ENCODE peak calls at places on chromosomes 4 and X, in eight cellular contexts. One of them, this sample, is unnamed.

GRCh38 chr4:99645036-99645435 is 12.6 kb downstream of the C4orf54 start:
- DNase-seq in ACHN: no peak
- DNase-seq in T-cell: no peak
- DNase-seq in T-helper 1 cell: no peak
- DNase-seq in stimulated activated CD4-positive, alpha-beta T cell treated with anti-CD3 and anti-CD28 coated beads, Interleukin-12 subunit alpha, Interleukin-12 subunit beta, amount 100 ng/mL, for 24 hours: no peak
- DNase-seq in activated CD4-positive, alpha-beta T cell treated with anti-CD3 and anti-CD28 coated beads, Interleukin-2, amount 10 ng/mL, durations not matched to agents 7 days and 5 days: no peak
- DNase-seq in fibroblast of mammary gland: no peak
- DNase-seq in GM23338: peak; percentile 83
- DNase-seq in this sample: no peak

GRCh38 chr4:66911898-66912297 is 633.4 kb downstream of the CENPC start:
- DNase-seq in ACHN: no peak
- DNase-seq in T-cell: no peak
- DNase-seq in T-helper 1 cell: no peak
- DNase-seq in stimulated activated CD4-positive, alpha-beta T cell treated with anti-CD3 and anti-CD28 coated beads, Interleukin-12 subunit alpha, Interleukin-12 subunit beta, amount 100 ng/mL, for 24 hours: no peak
- DNase-seq in activated CD4-positive, alpha-beta T cell treated with anti-CD3 and anti-CD28 coated beads, Interleukin-2, amount 10 ng/mL, durations not matched to agents 7 days and 5 days: no peak
- DNase-seq in fibroblast of mammary gland: peak; percentile 2
- DNase-seq in GM23338: no peak
- DNase-seq in this sample: no peak

GRCh38 chr4:106422766-106423165 is 54.2 kb upstream of the GIMD1 start:
- DNase-seq in ACHN: no peak
- DNase-seq in T-cell: no peak
- DNase-seq in T-helper 1 cell: no peak
- DNase-seq in stimulated activated CD4-positive, alpha-beta T cell treated with anti-CD3 and anti-CD28 coated beads, Interleukin-12 subunit alpha, Interleukin-12 subunit beta, amount 100 ng/mL, for 24 hours: no peak
- DNase-seq in activated CD4-positive, alpha-beta T cell treated with anti-CD3 and anti-CD28 coated beads, Interleukin-2, amount 10 ng/mL, durations not matched to agents 7 days and 5 days: no peak
- DNase-seq in fibroblast of mammary gland: no peak
- DNase-seq in GM23338: no peak
- DNase-seq in this sample: no peak

GRCh38 chr4:20490734-20491133 is 209.5 kb upstream of the PACRGL start:
- DNase-seq in ACHN: no peak
- DNase-seq in T-cell: no peak
- DNase-seq in T-helper 1 cell: no peak
- DNase-seq in stimulated activated CD4-positive, alpha-beta T cell treated with anti-CD3 and anti-CD28 coated beads, Interleukin-12 subunit alpha, Interleukin-12 subunit beta, amount 100 ng/mL, for 24 hours: no peak
- DNase-seq in activated CD4-positive, alpha-beta T cell treated with anti-CD3 and anti-CD28 coated beads, Interleukin-2, amount 10 ng/mL, durations not matched to agents 7 days and 5 days: no peak
- DNase-seq in fibroblast of mammary gland: no peak
- DNase-seq in GM23338: peak; percentile 28
- DNase-seq in this sample: no peak

GRCh38 chrX:139795196-139795595 is 87.2 kb upstream of the MCF2 start:
- DNase-seq in ACHN: no peak
- DNase-seq in T-cell: no peak
- DNase-seq in T-helper 1 cell: peak; percentile 30
- DNase-seq in stimulated activated CD4-positive, alpha-beta T cell treated with anti-CD3 and anti-CD28 coated beads, Interleukin-12 subunit alpha, Interleukin-12 subunit beta, amount 100 ng/mL, for 24 hours: no peak
- DNase-seq in activated CD4-positive, alpha-beta T cell treated with anti-CD3 and anti-CD28 coated beads, Interleukin-2, amount 10 ng/mL, durations not matched to agents 7 days and 5 days: no peak
- DNase-seq in fibroblast of mammary gland: no peak
- DNase-seq in GM23338: no peak
- DNase-seq in this sample: no peak

GRCh38 chr4:4578981-4579380 is 37.1 kb upstream of the STX18 start:
- DNase-seq in ACHN: no peak
- DNase-seq in T-cell: no peak
- DNase-seq in T-helper 1 cell: no peak
- DNase-seq in stimulated activated CD4-positive, alpha-beta T cell treated with anti-CD3 and anti-CD28 coated beads, Interleukin-12 subunit alpha, Interleukin-12 subunit beta, amount 100 ng/mL, for 24 hours: no peak
- DNase-seq in activated CD4-positive, alpha-beta T cell treated with anti-CD3 and anti-CD28 coated beads, Interleukin-2, amount 10 ng/mL, durations not matched to agents 7 days and 5 days: no peak
- DNase-seq in fibroblast of mammary gland: no peak
- DNase-seq in GM23338: peak; percentile 46
- DNase-seq in this sample: no peak

GRCh38 chr4:87144346-87144745 is 76.1 kb downstream of the KLHL8 start:
- DNase-seq in ACHN: no peak
- DNase-seq in T-cell: no peak
- DNase-seq in T-helper 1 cell: no peak
- DNase-seq in stimulated activated CD4-positive, alpha-beta T cell treated with anti-CD3 and anti-CD28 coated beads, Interleukin-12 subunit alpha, Interleukin-12 subunit beta, amount 100 ng/mL, for 24 hours: no peak
- DNase-seq in activated CD4-positive, alpha-beta T cell treated with anti-CD3 and anti-CD28 coated beads, Interleukin-2, amount 10 ng/mL, durations not matched to agents 7 days and 5 days: no peak
- DNase-seq in fibroblast of mammary gland: no peak
- DNase-seq in GM23338: no peak
- DNase-seq in this sample: no peak

GRCh38 chr4:84722720-84723119 is 139.8 kb downstream of the CDS1 start:
- DNase-seq in ACHN: no peak
- DNase-seq in T-cell: no peak
- DNase-seq in T-helper 1 cell: no peak
- DNase-seq in stimulated activated CD4-positive, alpha-beta T cell treated with anti-CD3 and anti-CD28 coated beads, Interleukin-12 subunit alpha, Interleukin-12 subunit beta, amount 100 ng/mL, for 24 hours: no peak
- DNase-seq in activated CD4-positive, alpha-beta T cell treated with anti-CD3 and anti-CD28 coated beads, Interleukin-2, amount 10 ng/mL, durations not matched to agents 7 days and 5 days: no peak
- DNase-seq in fibroblast of mammary gland: no peak
- DNase-seq in GM23338: no peak
- DNase-seq in this sample: no peak

GRCh38 chr4:17447056-17447455 is 64.8 kb downstream of the QDPR start:
- DNase-seq in ACHN: no peak
- DNase-seq in T-cell: no peak
- DNase-seq in T-helper 1 cell: no peak
- DNase-seq in stimulated activated CD4-positive, alpha-beta T cell treated with anti-CD3 and anti-CD28 coated beads, Interleukin-12 subunit alpha, Interleukin-12 subunit beta, amount 100 ng/mL, for 24 hours: no peak
- DNase-seq in activated CD4-positive, alpha-beta T cell treated with anti-CD3 and anti-CD28 coated beads, Interleukin-2, amount 10 ng/mL, durations not matched to agents 7 days and 5 days: no peak
- DNase-seq in fibroblast of mammary gland: peak; percentile 47
- DNase-seq in GM23338: no peak
- DNase-seq in this sample: no peak

GRCh38 chrX:19810809-19811208 is 76.6 kb downstream of the SH3KBP1 start:
- DNase-seq in ACHN: no peak
- DNase-seq in T-cell: no peak
- DNase-seq in T-helper 1 cell: no peak
- DNase-seq in stimulated activated CD4-positive, alpha-beta T cell treated with anti-CD3 and anti-CD28 coated beads, Interleukin-12 subunit alpha, Interleukin-12 subunit beta, amount 100 ng/mL, for 24 hours: no peak
- DNase-seq in activated CD4-positive, alpha-beta T cell treated with anti-CD3 and anti-CD28 coated beads, Interleukin-2, amount 10 ng/mL, durations not matched to agents 7 days and 5 days: no peak
- DNase-seq in fibroblast of mammary gland: peak; percentile 75
- DNase-seq in GM23338: no peak
- DNase-seq in this sample: no peak

GRCh38 chr4:83371936-83372335 is 37.3 kb upstream of the HPSE start:
- DNase-seq in ACHN: no peak
- DNase-seq in T-cell: no peak
- DNase-seq in T-helper 1 cell: no peak
- DNase-seq in stimulated activated CD4-positive, alpha-beta T cell treated with anti-CD3 and anti-CD28 coated beads, Interleukin-12 subunit alpha, Interleukin-12 subunit beta, amount 100 ng/mL, for 24 hours: no peak
- DNase-seq in activated CD4-positive, alpha-beta T cell treated with anti-CD3 and anti-CD28 coated beads, Interleukin-2, amount 10 ng/mL, durations not matched to agents 7 days and 5 days: no peak
- DNase-seq in fibroblast of mammary gland: no peak
- DNase-seq in GM23338: no peak
- DNase-seq in this sample: no peak

GRCh38 chr4:1047106-1047975 is 35.9 kb downstream of the FGFRL1 start:
- DNase-seq in ACHN: no peak
- DNase-seq in T-cell: no peak
- DNase-seq in T-helper 1 cell: no peak
- DNase-seq in stimulated activated CD4-positive, alpha-beta T cell treated with anti-CD3 and anti-CD28 coated beads, Interleukin-12 subunit alpha, Interleukin-12 subunit beta, amount 100 ng/mL, for 24 hours: no peak
- DNase-seq in activated CD4-positive, alpha-beta T cell treated with anti-CD3 and anti-CD28 coated beads, Interleukin-2, amount 10 ng/mL, durations not matched to agents 7 days and 5 days: no peak
- DNase-seq in fibroblast of mammary gland: no peak
- DNase-seq in GM23338: peak; percentile 23
- DNase-seq in this sample: no peak

GRCh38 chrX:23901805-23902204 is 5.9 kb downstream of the APOO start:
- DNase-seq in ACHN: peak; percentile 73
- DNase-seq in T-cell: no peak
- DNase-seq in T-helper 1 cell: peak; percentile 62
- DNase-seq in stimulated activated CD4-positive, alpha-beta T cell treated with anti-CD3 and anti-CD28 coated beads, Interleukin-12 subunit alpha, Interleukin-12 subunit beta, amount 100 ng/mL, for 24 hours: no peak
- DNase-seq in activated CD4-positive, alpha-beta T cell treated with anti-CD3 and anti-CD28 coated beads, Interleukin-2, amount 10 ng/mL, durations not matched to agents 7 days and 5 days: peak; percentile 53
- DNase-seq in fibroblast of mammary gland: peak; percentile 85
- DNase-seq in GM23338: peak; percentile 63
- DNase-seq in this sample: peak; percentile 62

GRCh38 chrX:20101927-20102581 is 14.7 kb downstream of the MAP7D2 start:
- DNase-seq in ACHN: no peak
- DNase-seq in T-cell: no peak
- DNase-seq in T-helper 1 cell: no peak
- DNase-seq in stimulated activated CD4-positive, alpha-beta T cell treated with anti-CD3 and anti-CD28 coated beads, Interleukin-12 subunit alpha, Interleukin-12 subunit beta, amount 100 ng/mL, for 24 hours: no peak
- DNase-seq in activated CD4-positive, alpha-beta T cell treated with anti-CD3 and anti-CD28 coated beads, Interleukin-2, amount 10 ng/mL, durations not matched to agents 7 days and 5 days: no peak
- DNase-seq in fibroblast of mammary gland: no peak
- DNase-seq in GM23338: no peak
- DNase-seq in this sample: no peak

GRCh38 chr4:144894525-144894924 is 203.5 kb downstream of the ANAPC10 start:
- DNase-seq in ACHN: no peak
- DNase-seq in T-cell: no peak
- DNase-seq in T-helper 1 cell: no peak
- DNase-seq in stimulated activated CD4-positive, alpha-beta T cell treated with anti-CD3 and anti-CD28 coated beads, Interleukin-12 subunit alpha, Interleukin-12 subunit beta, amount 100 ng/mL, for 24 hours: no peak
- DNase-seq in activated CD4-positive, alpha-beta T cell treated with anti-CD3 and anti-CD28 coated beads, Interleukin-2, amount 10 ng/mL, durations not matched to agents 7 days and 5 days: no peak
- DNase-seq in fibroblast of mammary gland: peak; percentile 87
- DNase-seq in GM23338: no peak
- DNase-seq in this sample: peak; percentile 15

GRCh38 chrX:9885150-9885549 is 82.0 kb upstream of the CLDN34 start:
- DNase-seq in ACHN: peak; percentile 46
- DNase-seq in T-cell: no peak
- DNase-seq in T-helper 1 cell: peak; percentile 45
- DNase-seq in stimulated activated CD4-positive, alpha-beta T cell treated with anti-CD3 and anti-CD28 coated beads, Interleukin-12 subunit alpha, Interleukin-12 subunit beta, amount 100 ng/mL, for 24 hours: peak; percentile 41
- DNase-seq in activated CD4-positive, alpha-beta T cell treated with anti-CD3 and anti-CD28 coated beads, Interleukin-2, amount 10 ng/mL, durations not matched to agents 7 days and 5 days: peak; percentile 40
- DNase-seq in fibroblast of mammary gland: peak; percentile 59
- DNase-seq in GM23338: peak; percentile 75
- DNase-seq in this sample: peak; percentile 9

GRCh38 chrX:42978655-42979379 is 200.9 kb upstream of the PPP1R2C start:
- DNase-seq in ACHN: peak; percentile 10
- DNase-seq in T-cell: no peak
- DNase-seq in T-helper 1 cell: no peak
- DNase-seq in stimulated activated CD4-positive, alpha-beta T cell treated with anti-CD3 and anti-CD28 coated beads, Interleukin-12 subunit alpha, Interleukin-12 subunit beta, amount 100 ng/mL, for 24 hours: no peak
- DNase-seq in activated CD4-positive, alpha-beta T cell treated with anti-CD3 and anti-CD28 coated beads, Interleukin-2, amount 10 ng/mL, durations not matched to agents 7 days and 5 days: no peak
- DNase-seq in fibroblast of mammary gland: no peak
- DNase-seq in GM23338: peak; percentile 4
- DNase-seq in this sample: no peak

GRCh38 chrX:69305333-69306062 is 140.2 kb upstream of the PJA1 start:
- DNase-seq in ACHN: no peak
- DNase-seq in T-cell: no peak
- DNase-seq in T-helper 1 cell: no peak
- DNase-seq in stimulated activated CD4-positive, alpha-beta T cell treated with anti-CD3 and anti-CD28 coated beads, Interleukin-12 subunit alpha, Interleukin-12 subunit beta, amount 100 ng/mL, for 24 hours: no peak
- DNase-seq in activated CD4-positive, alpha-beta T cell treated with anti-CD3 and anti-CD28 coated beads, Interleukin-2, amount 10 ng/mL, durations not matched to agents 7 days and 5 days: no peak
- DNase-seq in fibroblast of mammary gland: no peak
- DNase-seq in GM23338: peak; percentile 82
- DNase-seq in this sample: no peak

GRCh38 chrX:2272337-2272736 is 228.4 kb downstream of the DHRSX start:
- DNase-seq in ACHN: no peak
- DNase-seq in T-cell: no peak
- DNase-seq in T-helper 1 cell: no peak
- DNase-seq in stimulated activated CD4-positive, alpha-beta T cell treated with anti-CD3 and anti-CD28 coated beads, Interleukin-12 subunit alpha, Interleukin-12 subunit beta, amount 100 ng/mL, for 24 hours: no peak
- DNase-seq in activated CD4-positive, alpha-beta T cell treated with anti-CD3 and anti-CD28 coated beads, Interleukin-2, amount 10 ng/mL, durations not matched to agents 7 days and 5 days: no peak
- DNase-seq in fibroblast of mammary gland: no peak
- DNase-seq in GM23338: peak; percentile 26
- DNase-seq in this sample: peak; percentile 2

GRCh38 chrX:1555370-1555769 is 18.4 kb upstream of the P2RY8 start:
- DNase-seq in ACHN: no peak
- DNase-seq in T-cell: no peak
- DNase-seq in T-helper 1 cell: no peak
- DNase-seq in stimulated activated CD4-positive, alpha-beta T cell treated with anti-CD3 and anti-CD28 coated beads, Interleukin-12 subunit alpha, Interleukin-12 subunit beta, amount 100 ng/mL, for 24 hours: no peak
- DNase-seq in activated CD4-positive, alpha-beta T cell treated with anti-CD3 and anti-CD28 coated beads, Interleukin-2, amount 10 ng/mL, durations not matched to agents 7 days and 5 days: no peak
- DNase-seq in fibroblast of mammary gland: no peak
- DNase-seq in GM23338: no peak
- DNase-seq in this sample: no peak

GRCh38 chrX:23908219-23909003 is 605 bp downstream of the CXorf58 start:
- DNase-seq in ACHN: no peak
- DNase-seq in T-cell: no peak
- DNase-seq in T-helper 1 cell: no peak
- DNase-seq in stimulated activated CD4-positive, alpha-beta T cell treated with anti-CD3 and anti-CD28 coated beads, Interleukin-12 subunit alpha, Interleukin-12 subunit beta, amount 100 ng/mL, for 24 hours: no peak
- DNase-seq in activated CD4-positive, alpha-beta T cell treated with anti-CD3 and anti-CD28 coated beads, Interleukin-2, amount 10 ng/mL, durations not matched to agents 7 days and 5 days: no peak
- DNase-seq in fibroblast of mammary gland: no peak
- DNase-seq in GM23338: peak; percentile 53
- DNase-seq in this sample: no peak

GRCh38 chr4:117085185-117085701 is at the start of gene TRAM1L1:
- DNase-seq in ACHN: peak; percentile 78
- DNase-seq in T-cell: no peak
- DNase-seq in T-helper 1 cell: peak; percentile 7
- DNase-seq in stimulated activated CD4-positive, alpha-beta T cell treated with anti-CD3 and anti-CD28 coated beads, Interleukin-12 subunit alpha, Interleukin-12 subunit beta, amount 100 ng/mL, for 24 hours: no peak
- DNase-seq in activated CD4-positive, alpha-beta T cell treated with anti-CD3 and anti-CD28 coated beads, Interleukin-2, amount 10 ng/mL, durations not matched to agents 7 days and 5 days: peak; percentile 6
- DNase-seq in fibroblast of mammary gland: peak; percentile 51
- DNase-seq in GM23338: peak; percentile 90
- DNase-seq in this sample: peak; percentile 78

GRCh38 chrX:68723491-68724155 is 76.2 kb downstream of the STARD8 start:
- DNase-seq in ACHN: no peak
- DNase-seq in T-cell: no peak
- DNase-seq in T-helper 1 cell: no peak
- DNase-seq in stimulated activated CD4-positive, alpha-beta T cell treated with anti-CD3 and anti-CD28 coated beads, Interleukin-12 subunit alpha, Interleukin-12 subunit beta, amount 100 ng/mL, for 24 hours: no peak
- DNase-seq in activated CD4-positive, alpha-beta T cell treated with anti-CD3 and anti-CD28 coated beads, Interleukin-2, amount 10 ng/mL, durations not matched to agents 7 days and 5 days: no peak
- DNase-seq in fibroblast of mammary gland: no peak
- DNase-seq in GM23338: no peak
- DNase-seq in this sample: no peak

GRCh38 chr4:26022346-26022891 is 108.4 kb downstream of the SMIM20 start:
- DNase-seq in ACHN: no peak
- DNase-seq in T-cell: no peak
- DNase-seq in T-helper 1 cell: no peak
- DNase-seq in stimulated activated CD4-positive, alpha-beta T cell treated with anti-CD3 and anti-CD28 coated beads, Interleukin-12 subunit alpha, Interleukin-12 subunit beta, amount 100 ng/mL, for 24 hours: no peak
- DNase-seq in activated CD4-positive, alpha-beta T cell treated with anti-CD3 and anti-CD28 coated beads, Interleukin-2, amount 10 ng/mL, durations not matched to agents 7 days and 5 days: no peak
- DNase-seq in fibroblast of mammary gland: peak; percentile 93
- DNase-seq in GM23338: no peak
- DNase-seq in this sample: peak; percentile 75

GRCh38 chr4:66927937-66928336 is 617.4 kb downstream of the CENPC start:
- DNase-seq in ACHN: no peak
- DNase-seq in T-cell: no peak
- DNase-seq in T-helper 1 cell: no peak
- DNase-seq in stimulated activated CD4-positive, alpha-beta T cell treated with anti-CD3 and anti-CD28 coated beads, Interleukin-12 subunit alpha, Interleukin-12 subunit beta, amount 100 ng/mL, for 24 hours: no peak
- DNase-seq in activated CD4-positive, alpha-beta T cell treated with anti-CD3 and anti-CD28 coated beads, Interleukin-2, amount 10 ng/mL, durations not matched to agents 7 days and 5 days: no peak
- DNase-seq in fibroblast of mammary gland: no peak
- DNase-seq in GM23338: no peak
- DNase-seq in this sample: no peak

GRCh38 chr4:75564023-75564422 is 8.2 kb downstream of the ODAPH start:
- DNase-seq in ACHN: no peak
- DNase-seq in T-cell: no peak
- DNase-seq in T-helper 1 cell: no peak
- DNase-seq in stimulated activated CD4-positive, alpha-beta T cell treated with anti-CD3 and anti-CD28 coated beads, Interleukin-12 subunit alpha, Interleukin-12 subunit beta, amount 100 ng/mL, for 24 hours: no peak
- DNase-seq in activated CD4-positive, alpha-beta T cell treated with anti-CD3 and anti-CD28 coated beads, Interleukin-2, amount 10 ng/mL, durations not matched to agents 7 days and 5 days: no peak
- DNase-seq in fibroblast of mammary gland: no peak
- DNase-seq in GM23338: no peak
- DNase-seq in this sample: no peak

GRCh38 chr4:77776182-77777134 is 42.7 kb downstream of the CNOT6L start:
- DNase-seq in ACHN: no peak
- DNase-seq in T-cell: no peak
- DNase-seq in T-helper 1 cell: no peak
- DNase-seq in stimulated activated CD4-positive, alpha-beta T cell treated with anti-CD3 and anti-CD28 coated beads, Interleukin-12 subunit alpha, Interleukin-12 subunit beta, amount 100 ng/mL, for 24 hours: no peak
- DNase-seq in activated CD4-positive, alpha-beta T cell treated with anti-CD3 and anti-CD28 coated beads, Interleukin-2, amount 10 ng/mL, durations not matched to agents 7 days and 5 days: no peak
- DNase-seq in fibroblast of mammary gland: no peak
- DNase-seq in GM23338: no peak
- DNase-seq in this sample: no peak

GRCh38 chr4:153595894-153596601 is 88.0 kb upstream of the TLR2 start:
- DNase-seq in ACHN: no peak
- DNase-seq in T-cell: no peak
- DNase-seq in T-helper 1 cell: peak; percentile 38
- DNase-seq in stimulated activated CD4-positive, alpha-beta T cell treated with anti-CD3 and anti-CD28 coated beads, Interleukin-12 subunit alpha, Interleukin-12 subunit beta, amount 100 ng/mL, for 24 hours: no peak
- DNase-seq in activated CD4-positive, alpha-beta T cell treated with anti-CD3 and anti-CD28 coated beads, Interleukin-2, amount 10 ng/mL, durations not matched to agents 7 days and 5 days: no peak
- DNase-seq in fibroblast of mammary gland: no peak
- DNase-seq in GM23338: no peak
- DNase-seq in this sample: no peak

GRCh38 chr4:106062452-106062875 is 167.2 kb downstream of the NPNT start:
- DNase-seq in ACHN: peak; percentile 70
- DNase-seq in T-cell: no peak
- DNase-seq in T-helper 1 cell: no peak
- DNase-seq in stimulated activated CD4-positive, alpha-beta T cell treated with anti-CD3 and anti-CD28 coated beads, Interleukin-12 subunit alpha, Interleukin-12 subunit beta, amount 100 ng/mL, for 24 hours: no peak
- DNase-seq in activated CD4-positive, alpha-beta T cell treated with anti-CD3 and anti-CD28 coated beads, Interleukin-2, amount 10 ng/mL, durations not matched to agents 7 days and 5 days: no peak
- DNase-seq in fibroblast of mammary gland: peak; percentile 53
- DNase-seq in GM23338: no peak
- DNase-seq in this sample: peak; percentile 69

GRCh38 chr4:122921971-122922876 is at the start of gene NUDT6:
- DNase-seq in ACHN: peak; percentile 74
- DNase-seq in T-cell: no peak
- DNase-seq in T-helper 1 cell: peak; percentile 68
- DNase-seq in stimulated activated CD4-positive, alpha-beta T cell treated with anti-CD3 and anti-CD28 coated beads, Interleukin-12 subunit alpha, Interleukin-12 subunit beta, amount 100 ng/mL, for 24 hours: peak; percentile 23
- DNase-seq in activated CD4-positive, alpha-beta T cell treated with anti-CD3 and anti-CD28 coated beads, Interleukin-2, amount 10 ng/mL, durations not matched to agents 7 days and 5 days: peak; percentile 39
- DNase-seq in fibroblast of mammary gland: peak; percentile 74
- DNase-seq in GM23338: peak; percentile 86
- DNase-seq in this sample: peak; percentile 73

GRCh38 chr4:2878346-2878745 is 34.7 kb downstream of the ADD1 start:
- DNase-seq in ACHN: no peak
- DNase-seq in T-cell: no peak
- DNase-seq in T-helper 1 cell: no peak
- DNase-seq in stimulated activated CD4-positive, alpha-beta T cell treated with anti-CD3 and anti-CD28 coated beads, Interleukin-12 subunit alpha, Interleukin-12 subunit beta, amount 100 ng/mL, for 24 hours: no peak
- DNase-seq in activated CD4-positive, alpha-beta T cell treated with anti-CD3 and anti-CD28 coated beads, Interleukin-2, amount 10 ng/mL, durations not matched to agents 7 days and 5 days: no peak
- DNase-seq in fibroblast of mammary gland: no peak
- DNase-seq in GM23338: no peak
- DNase-seq in this sample: no peak

GRCh38 chrX:130079824-130080406 is 30.4 kb downstream of the ELF4 start:
- DNase-seq in ACHN: peak; percentile 57
- DNase-seq in T-cell: peak; percentile 33
- DNase-seq in T-helper 1 cell: peak; percentile 57
- DNase-seq in stimulated activated CD4-positive, alpha-beta T cell treated with anti-CD3 and anti-CD28 coated beads, Interleukin-12 subunit alpha, Interleukin-12 subunit beta, amount 100 ng/mL, for 24 hours: peak; percentile 49
- DNase-seq in activated CD4-positive, alpha-beta T cell treated with anti-CD3 and anti-CD28 coated beads, Interleukin-2, amount 10 ng/mL, durations not matched to agents 7 days and 5 days: peak; percentile 63
- DNase-seq in fibroblast of mammary gland: peak; percentile 83
- DNase-seq in GM23338: peak; percentile 74
- DNase-seq in this sample: peak; percentile 42

GRCh38 chr4:57658673-57659072 is 548.5 kb upstream of the IGFBP7 start:
- DNase-seq in ACHN: no peak
- DNase-seq in T-cell: no peak
- DNase-seq in T-helper 1 cell: no peak
- DNase-seq in stimulated activated CD4-positive, alpha-beta T cell treated with anti-CD3 and anti-CD28 coated beads, Interleukin-12 subunit alpha, Interleukin-12 subunit beta, amount 100 ng/mL, for 24 hours: no peak
- DNase-seq in activated CD4-positive, alpha-beta T cell treated with anti-CD3 and anti-CD28 coated beads, Interleukin-2, amount 10 ng/mL, durations not matched to agents 7 days and 5 days: no peak
- DNase-seq in fibroblast of mammary gland: no peak
- DNase-seq in GM23338: no peak
- DNase-seq in this sample: no peak

GRCh38 chr4:89308161-89308500 is 531 bp upstream of the GPRIN3 start:
- DNase-seq in ACHN: no peak
- DNase-seq in T-cell: no peak
- DNase-seq in T-helper 1 cell: no peak
- DNase-seq in stimulated activated CD4-positive, alpha-beta T cell treated with anti-CD3 and anti-CD28 coated beads, Interleukin-12 subunit alpha, Interleukin-12 subunit beta, amount 100 ng/mL, for 24 hours: no peak
- DNase-seq in activated CD4-positive, alpha-beta T cell treated with anti-CD3 and anti-CD28 coated beads, Interleukin-2, amount 10 ng/mL, durations not matched to agents 7 days and 5 days: no peak
- DNase-seq in fibroblast of mammary gland: no peak
- DNase-seq in GM23338: no peak
- DNase-seq in this sample: no peak

This sample was measured in LoVo.